ENCODE peak calls at places on chromosome 10, in ten cellular contexts. Z, I, X, P, R, S, T, N, E and Q are unnamed samples.

GRCh38 chr10:75431180-75432111 is at the start of gene LRMDA:
- DNase-seq in Z (no peak), I (peak), S (peak), R (no peak), P (no peak), E (peak), X (peak), N (no peak), T (no peak), Q (no peak)

GRCh38 chr10:92395271-92395670 is 104.3 kb downstream of the MARCHF5 start:
- DNase-seq in X (no peak), P (no peak), S (no peak), I (no peak), N (no peak), E (no peak), R (no peak), T (no peak), Z (no peak), Q (no peak)

GRCh38 chr10:46542567-46543323 is 13.7 kb downstream of the GPRIN2 start:
- DNase-seq in T (no peak), E (no peak), R (peak), N (no peak), S (peak), X (no peak), I (no peak), Z (no peak), P (no peak), Q (no peak)

GRCh38 chr10:101007915-101008822 is 8.6 kb downstream of the LZTS2 start:
- DNase-seq in T (no peak), S (no peak), X (no peak), R (no peak), I (no peak), N (no peak), E (no peak), Z (no peak), P (peak), Q (no peak)

GRCh38 chr10:42781893-42782445 is 626 bp upstream of the BMS1 start:
- DNase-seq in S (no peak), X (no peak), N (no peak), T (no peak), R (no peak), P (no peak), I (peak), E (no peak), Z (no peak), Q (no peak)

GRCh38 chr10:68135922-68136718 is 26.8 kb downstream of the MYPN start:
- DNase-seq in I (peak), P (no peak), N (peak), S (no peak), T (no peak), R (no peak), X (no peak), Z (no peak), E (no peak), Q (no peak)

GRCh38 chr10:11724938-11725776 is 17.0 kb upstream of the ECHDC3 start:
- DNase-seq in R (no peak), T (no peak), Z (peak), E (peak), S (no peak), I (peak), X (peak), N (peak), P (no peak), Q (no peak)

GRCh38 chr10:91352760-91353159 is 57.4 kb upstream of the HECTD2 start:
- DNase-seq in X (no peak), I (no peak), R (no peak), E (no peak), Z (no peak), S (no peak), N (no peak), P (no peak), T (no peak), Q (no peak)

GRCh38 chr10:71763352-71764127 is 9.8 kb downstream of the VSIR start:
- DNase-seq in P (no peak), Z (no peak), R (no peak), X (no peak), E (no peak), T (no peak), S (no peak), N (peak), I (no peak), Q (no peak)

GRCh38 chr10:48940958-48941357 is 1.3 kb upstream of the LRRC18 start:
- DNase-seq in T (no peak), S (no peak), X (no peak), I (no peak), N (no peak), R (no peak), P (no peak), E (no peak), Z (no peak), Q (no peak)

GRCh38 chr10:1392127-1392526 is 335.9 kb downstream of the WDR37 start:
- DNase-seq in X (no peak), T (no peak), R (peak), E (no peak), N (no peak), P (no peak), Z (no peak), I (no peak), S (no peak), Q (no peak)

GRCh38 chr10:44990302-44990655 is 10.4 kb upstream of the ZNF22 start:
- DNase-seq in E (peak), P (no peak), X (no peak), R (peak), Z (peak), N (no peak), S (no peak), T (no peak), I (no peak), Q (no peak)

GRCh38 chr10:71008150-71008549 is 119.8 kb upstream of the PCBD1 start:
- DNase-seq in P (no peak), T (no peak), N (no peak), X (no peak), S (no peak), R (no peak), I (no peak), E (no peak), Z (no peak), Q (no peak)

GRCh38 chr10:35739998-35740397 is 97.9 kb upstream of the FZD8 start:
- DNase-seq in I (peak), S (no peak), E (no peak), T (no peak), P (no peak), Z (no peak), X (no peak), N (no peak), R (no peak), Q (no peak)

GRCh38 chr10:63713191-63714144 is 192.3 kb downstream of the REEP3 start:
- DNase-seq in X (no peak), N (peak), E (no peak), S (no peak), T (no peak), P (peak), I (peak), R (peak), Z (peak), Q (peak)

GRCh38 chr10:76282122-76283030 is 851.0 kb downstream of the LRMDA start:
- DNase-seq in E (no peak), R (no peak), N (peak), Z (peak), S (no peak), P (no peak), X (no peak), I (peak), T (no peak), Q (no peak)

GRCh38 chr10:31464552-31464951 is 145.5 kb downstream of the ZEB1 start:
- DNase-seq in Z (no peak), I (no peak), T (no peak), X (no peak), E (no peak), S (no peak), N (no peak), P (no peak), R (no peak), Q (no peak)

GRCh38 chr10:97465982-97466381 is 20.0 kb downstream of the ZDHHC16 start:
- DNase-seq in E (no peak), N (no peak), Z (no peak), P (no peak), I (no peak), T (no peak), S (no peak), X (no peak), R (no peak), Q (no peak)

GRCh38 chr10:42983595-42983990 is 93.3 kb upstream of the RET start:
- DNase-seq in X (no peak), R (no peak), E (no peak), P (no peak), N (no peak), S (peak), Z (no peak), I (no peak), T (no peak), Q (no peak)

GRCh38 chr10:98436704-98437103 is 10.0 kb downstream of the HPS1 start:
- DNase-seq in Z (no peak), T (no peak), X (no peak), R (no peak), I (no peak), E (no peak), P (peak), S (no peak), N (no peak), Q (no peak)

GRCh38 chr10:47453435-47454293 is 30.3 kb downstream of the ANXA8 start:
- DNase-seq in X (peak), E (no peak), T (no peak), N (no peak), R (no peak), Z (no peak), P (no peak), S (no peak), I (no peak), Q (no peak)

GRCh38 chr10:14554091-14554842 is 220.4 kb downstream of the FAM107B start:
- DNase-seq in N (no peak), T (no peak), S (no peak), E (peak), X (no peak), R (no peak), I (no peak), P (no peak), Z (no peak), Q (no peak)

GRCh38 chr10:79029478-79030390 is 39.0 kb upstream of the ZMIZ1 start:
- DNase-seq in T (no peak), P (no peak), Z (no peak), N (no peak), E (no peak), I (no peak), R (no peak), S (peak), X (no peak), Q (no peak)

GRCh38 chr10:11110499-11110898 is 92.8 kb downstream of the CELF2 start:
- DNase-seq in P (peak), Z (no peak), X (no peak), N (no peak), T (no peak), S (no peak), I (no peak), R (no peak), E (no peak), Q (no peak)

GRCh38 chr10:71864861-71865473 is 13.9 kb upstream of the PSAP start:
- DNase-seq in N (peak), X (no peak), T (no peak), P (no peak), Z (no peak), I (peak), E (no peak), S (no peak), R (no peak), Q (no peak)

GRCh38 chr10:14532473-14533251 is 201.9 kb upstream of the FRMD4A start:
- DNase-seq in I (no peak), T (no peak), X (no peak), R (no peak), N (no peak), P (no peak), S (no peak), E (no peak), Z (no peak), Q (no peak)

GRCh38 chr10:89074120-89074519 is 83.5 kb downstream of the FAS start:
- DNase-seq in R (no peak), I (peak), E (no peak), S (no peak), P (no peak), Z (no peak), X (no peak), T (no peak), N (peak), Q (no peak)

GRCh38 chr10:34885901-34886300 is 70.8 kb upstream of the PARD3 start:
- DNase-seq in Z (no peak), P (no peak), E (no peak), N (no peak), R (no peak), I (no peak), X (no peak), S (no peak), T (no peak), Q (no peak)

GRCh38 chr10:127017406-127018297 is 112.4 kb downstream of the DOCK1 start:
- DNase-seq in E (no peak), S (peak), I (no peak), T (no peak), P (no peak), R (no peak), N (no peak), Z (no peak), X (no peak), Q (no peak)

GRCh38 chr10:50452603-50453002 is 171.2 kb downstream of the SGMS1 start:
- DNase-seq in I (no peak), T (no peak), Z (no peak), P (no peak), S (no peak), E (no peak), N (no peak), X (peak), R (no peak), Q (no peak)

GRCh38 chr10:27893320-27894014 is 105.4 kb downstream of the ODAD2 start:
- DNase-seq in S (no peak), P (no peak), I (no peak), E (no peak), X (no peak), Z (no peak), N (peak), T (no peak), R (no peak), Q (no peak)

GRCh38 chr10:30207485-30208052 is 141.5 kb downstream of the MTPAP start:
- DNase-seq in X (no peak), P (no peak), S (no peak), R (no peak), I (peak), N (no peak), E (no peak), Z (no peak), T (no peak), Q (no peak)